ENCODE peak calls at places on chromosome 1, in five cellular contexts. One of them, this sample, is unnamed.

GRCh38 chr1:214808845-214809460 is 206.0 kb downstream of the CENPF start:
- DNase-seq in Panc1: no peak
- DNase-seq in HCT116: peak; percentile 22
- DNase-seq in K562: peak; percentile 12
- DNase-seq in GM12878: no peak
- DNase-seq in this sample: no peak

GRCh38 chr1:119686661-119687060 is 25.1 kb upstream of the PHGDH start:
- DNase-seq in GM12878: no peak
- DNase-seq in HCT116: no peak
- DNase-seq in Panc1: no peak
- DNase-seq in K562: no peak
- DNase-seq in this sample: no peak

GRCh38 chr1:173295995-173296394 is 88.9 kb upstream of the TNFSF4 start:
- DNase-seq in K562: no peak
- DNase-seq in HCT116: no peak
- DNase-seq in GM12878: no peak
- DNase-seq in Panc1: no peak
- DNase-seq in this sample: no peak

GRCh38 chr1:77533660-77534295 is 148.7 kb downstream of the ZZZ3 start:
- DNase-seq in K562: peak; percentile 71
- DNase-seq in GM12878: no peak
- DNase-seq in Panc1: no peak
- DNase-seq in HCT116: peak; percentile 43
- DNase-seq in this sample: peak; percentile 81

GRCh38 chr1:64811131-64811530 is 66.3 kb downstream of the RAVER2 start:
- DNase-seq in K562: no peak
- DNase-seq in GM12878: no peak
- DNase-seq in HCT116: no peak
- DNase-seq in Panc1: no peak
- DNase-seq in this sample: no peak

GRCh38 chr1:52836035-52836434 is 6.5 kb upstream of the ZYG11A start:
- DNase-seq in GM12878: no peak
- DNase-seq in K562: no peak
- DNase-seq in HCT116: no peak
- DNase-seq in Panc1: no peak
- DNase-seq in this sample: no peak

GRCh38 chr1:37123266-37123665 is 89.0 kb upstream of the GRIK3 start:
- DNase-seq in K562: no peak
- DNase-seq in Panc1: no peak
- DNase-seq in HCT116: no peak
- DNase-seq in GM12878: no peak
- DNase-seq in this sample: peak; percentile 47

GRCh38 chr1:147700042-147700711 is 29.9 kb upstream of the ACP6 start:
- DNase-seq in HCT116: peak; percentile 36
- DNase-seq in K562: peak; percentile 50
- DNase-seq in Panc1: no peak
- DNase-seq in GM12878: no peak
- DNase-seq in this sample: peak; percentile 61

GRCh38 chr1:11272544-11272841 is 505 bp upstream of the UBIAD1 start:
- DNase-seq in Panc1: no peak
- DNase-seq in HCT116: no peak
- DNase-seq in K562: no peak
- DNase-seq in GM12878: no peak
- DNase-seq in this sample: no peak

GRCh38 chr1:209651148-209651547 is 1.1 kb downstream of the LAMB3 start:
- DNase-seq in GM12878: no peak
- DNase-seq in Panc1: no peak
- DNase-seq in HCT116: peak; percentile 67
- DNase-seq in K562: peak; percentile 83
- DNase-seq in this sample: no peak

GRCh38 chr1:87620807-87621206 is 292.1 kb downstream of the LMO4 start:
- DNase-seq in HCT116: no peak
- DNase-seq in GM12878: no peak
- DNase-seq in K562: no peak
- DNase-seq in Panc1: no peak
- DNase-seq in this sample: no peak

GRCh38 chr1:19462781-19463180 is 22.6 kb downstream of the CAPZB start:
- DNase-seq in HCT116: no peak
- DNase-seq in GM12878: no peak
- DNase-seq in K562: no peak
- DNase-seq in Panc1: no peak
- DNase-seq in this sample: no peak

GRCh38 chr1:6041432-6042062 is 4.1 kb upstream of the KCNAB2 start:
- DNase-seq in K562: peak; percentile 70
- DNase-seq in GM12878: no peak
- DNase-seq in HCT116: no peak
- DNase-seq in Panc1: no peak
- DNase-seq in this sample: peak; percentile 83
- TF ChIP-seq REST in K562: no peak
- TF ChIP-seq REST in GM12878: no peak
- TF ChIP-seq REST in HCT116: no peak
- TF ChIP-seq REST in Panc1: peak; percentile 47
- TF ChIP-seq REST in this sample: no peak

DNA sequence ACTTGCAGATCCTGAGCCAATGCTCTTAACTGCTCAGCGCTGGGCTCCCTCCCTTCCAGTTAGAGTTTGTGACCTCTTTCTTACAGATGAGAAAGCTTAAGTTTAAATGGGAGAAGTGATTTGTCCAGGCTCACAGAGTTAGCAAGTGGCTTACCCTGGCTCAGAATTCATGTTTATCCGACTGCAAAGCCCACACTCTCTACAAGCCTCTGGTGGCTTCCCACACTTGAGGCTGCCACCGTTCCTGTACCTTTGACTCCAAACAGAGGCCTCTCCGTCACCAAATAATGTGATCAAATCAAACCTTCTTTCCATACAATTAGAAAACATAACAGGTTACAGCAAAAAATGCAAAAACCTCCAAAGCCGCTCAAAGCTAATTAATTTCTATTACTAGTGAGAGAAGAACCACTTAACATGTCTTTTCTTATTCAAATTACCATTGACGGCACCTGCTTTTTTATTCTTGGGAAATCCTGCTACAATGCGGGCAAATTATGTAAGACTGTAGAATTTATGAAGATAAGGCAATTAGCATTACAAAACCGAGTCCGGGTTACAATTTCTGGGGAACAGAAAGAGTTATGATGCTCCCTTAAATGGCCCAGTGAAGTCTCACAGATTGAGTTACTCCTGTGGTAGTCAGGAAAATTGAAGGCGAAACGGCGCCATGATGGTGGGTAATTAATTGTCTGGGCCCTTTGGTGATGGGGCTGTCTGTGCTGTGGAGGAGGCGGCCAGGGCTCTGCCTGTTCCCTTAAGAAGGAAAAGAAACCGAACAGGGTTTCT is 324.3 kb upstream of the POU3F1 start:
- DNase-seq in Panc1: no peak
- DNase-seq in K562: no peak
- DNase-seq in HCT116: no peak
- DNase-seq in GM12878: no peak
- DNase-seq in this sample: no peak
- H3K27ac ChIP-seq in Panc1: no peak overlapping the region
- H3K27ac ChIP-seq in K562: no peak overlapping the region
- H3K27ac ChIP-seq in HCT116: no peak overlapping the region
- H3K27ac ChIP-seq in GM12878: no peak overlapping the region
- H3K27ac ChIP-seq in this sample: no peak overlapping the region

DNA sequence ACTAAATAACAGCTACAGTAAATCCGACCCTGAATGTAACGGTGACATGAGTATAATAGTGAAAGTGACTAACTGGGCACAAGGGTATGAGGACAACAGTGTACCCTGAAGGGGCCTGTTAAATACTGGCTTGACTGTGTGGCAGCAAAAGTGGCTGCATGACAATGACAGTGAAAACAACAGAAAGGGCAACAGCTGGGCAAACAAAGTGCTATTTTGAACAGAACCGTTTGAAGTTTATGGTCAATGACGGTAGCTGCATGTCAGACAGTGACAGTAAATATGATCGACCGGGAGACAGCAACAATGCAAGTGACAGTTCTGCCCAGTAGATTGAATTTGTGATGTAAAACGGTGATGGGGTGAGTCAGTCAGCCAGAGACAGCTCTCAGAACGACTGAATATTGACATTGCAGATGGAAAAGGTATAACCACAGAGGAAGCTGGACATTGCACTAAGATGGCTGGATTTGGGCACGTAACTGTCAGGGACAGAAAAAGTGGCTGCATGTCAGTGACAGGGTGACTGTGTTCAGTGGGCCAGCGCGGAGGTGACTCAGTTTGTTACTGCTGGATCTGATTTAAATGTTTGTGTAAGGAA is 1.1 kb upstream of the ZBTB40 start:
- DNase-seq in K562: no peak
- DNase-seq in GM12878: no peak
- DNase-seq in Panc1: no peak
- DNase-seq in HCT116: no peak
- DNase-seq in this sample: no peak
- TF ChIP-seq SIN3A in K562: no peak
- TF ChIP-seq SIN3A in GM12878: no peak
- TF ChIP-seq SIN3A in Panc1: no peak
- TF ChIP-seq SIN3A in HCT116: no peak
- TF ChIP-seq SIN3A in this sample: no peak

GRCh38 chr1:97943354-97943753 is 22.5 kb upstream of the DPYD start:
- DNase-seq in Panc1: no peak
- DNase-seq in GM12878: no peak
- DNase-seq in HCT116: no peak
- DNase-seq in K562: no peak
- DNase-seq in this sample: peak; percentile 55
- TF ChIP-seq REST in Panc1: no peak
- TF ChIP-seq REST in GM12878: no peak
- TF ChIP-seq REST in HCT116: no peak
- TF ChIP-seq REST in K562: no peak
- TF ChIP-seq REST in this sample: no peak

GRCh38 chr1:91699339-91699970 is 186.5 kb downstream of the TGFBR3 start:
- DNase-seq in K562: no peak
- DNase-seq in Panc1: no peak
- DNase-seq in HCT116: no peak
- DNase-seq in GM12878: no peak
- DNase-seq in this sample: no peak

GRCh38 chr1:91700771-91701493 is 185.0 kb downstream of the TGFBR3 start:
- DNase-seq in K562: no peak
- DNase-seq in GM12878: no peak
- DNase-seq in HCT116: no peak
- DNase-seq in Panc1: no peak
- DNase-seq in this sample: no peak

GRCh38 chr1:91697322-91698260 is 188.4 kb downstream of the TGFBR3 start:
- DNase-seq in Panc1: no peak
- DNase-seq in GM12878: peak; percentile 24
- DNase-seq in K562: no peak
- DNase-seq in HCT116: no peak
- DNase-seq in this sample: no peak

GRCh38 chr1:91701494-91701869 is 184.5 kb downstream of the TGFBR3 start:
- DNase-seq in GM12878: no peak
- DNase-seq in HCT116: no peak
- DNase-seq in Panc1: no peak
- DNase-seq in K562: no peak
- DNase-seq in this sample: no peak

DNA sequence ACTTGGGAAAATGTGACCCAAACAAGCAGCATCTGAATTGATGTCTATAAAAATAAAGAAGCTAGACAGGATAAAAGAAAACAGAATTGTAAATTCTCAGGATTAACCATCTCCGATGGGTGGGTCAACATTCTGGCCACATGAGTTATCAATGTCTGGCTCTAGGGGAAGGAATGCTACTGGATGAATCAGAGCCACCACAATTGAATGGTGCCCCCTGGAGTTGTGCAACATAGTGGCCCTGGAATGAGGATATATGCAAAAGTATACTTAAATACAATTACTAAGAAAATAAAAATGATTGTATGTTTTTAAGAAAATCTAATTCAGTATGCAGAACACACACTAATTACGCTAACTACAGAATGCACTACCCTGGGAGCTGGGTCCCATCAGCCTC is 185.6 kb downstream of the TGFBR3 start:
- DNase-seq in Panc1: no peak
- DNase-seq in K562: no peak
- DNase-seq in GM12878: no peak
- DNase-seq in HCT116: no peak
- DNase-seq in this sample: no peak
- H3K27ac ChIP-seq in Panc1: no peak overlapping the region
- H3K27ac ChIP-seq in K562: no peak overlapping the region
- H3K27ac ChIP-seq in GM12878: no peak overlapping the region
- H3K27ac ChIP-seq in HCT116: no peak overlapping the region
- H3K27ac ChIP-seq in this sample: no peak overlapping the region

DNA sequence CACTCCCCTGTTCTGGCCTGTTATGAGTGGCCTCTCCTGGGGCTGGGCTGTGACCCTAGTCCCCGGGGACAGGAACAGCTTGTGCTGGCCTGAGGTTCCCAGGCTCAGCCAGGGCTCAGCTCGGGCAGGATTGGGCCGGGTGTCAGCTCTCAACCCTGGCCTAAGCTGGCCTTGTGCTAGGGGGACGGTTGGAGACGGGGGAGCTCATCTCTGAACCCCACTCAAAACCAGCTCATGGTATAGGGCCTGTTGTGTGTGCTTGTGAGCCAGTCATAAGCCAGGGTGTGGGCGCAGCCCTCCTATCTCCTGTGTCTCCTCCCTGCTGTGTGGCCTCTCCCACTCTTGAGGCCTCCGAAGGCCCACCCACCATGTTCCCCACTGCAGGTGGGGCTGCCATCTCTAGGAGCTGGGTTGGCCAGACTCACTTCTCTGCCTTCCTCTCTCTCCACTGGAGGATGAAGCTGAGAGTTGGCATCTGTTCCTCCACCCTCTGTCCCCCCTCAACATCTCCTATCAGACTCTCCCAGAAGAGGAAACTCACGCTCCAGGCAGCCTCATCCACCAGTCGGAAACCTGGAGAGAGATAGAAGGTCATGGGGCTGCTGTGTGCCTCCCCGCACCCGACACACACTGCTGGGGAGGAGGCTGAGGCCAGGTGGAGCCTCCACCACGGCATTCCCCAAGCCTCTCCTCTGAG is 1.3 kb downstream of the PEAR1 start:
- DNase-seq in HCT116: no peak
- DNase-seq in K562: peak; percentile 84
- DNase-seq in GM12878: no peak
- DNase-seq in Panc1: no peak
- DNase-seq in this sample: peak; percentile 48
- TF ChIP-seq SIN3A in HCT116: no peak
- TF ChIP-seq SIN3A in K562: no peak
- TF ChIP-seq SIN3A in GM12878: no peak
- TF ChIP-seq SIN3A in Panc1: no peak
- TF ChIP-seq SIN3A in this sample: no peak

GRCh38 chr1:190140644-190141043 is 337.0 kb downstream of the BRINP3 start:
- DNase-seq in K562: no peak
- DNase-seq in Panc1: no peak
- DNase-seq in HCT116: no peak
- DNase-seq in GM12878: no peak
- DNase-seq in this sample: no peak
- TF ChIP-seq REST in K562: no peak
- TF ChIP-seq REST in Panc1: no peak
- TF ChIP-seq REST in HCT116: no peak
- TF ChIP-seq REST in GM12878: no peak
- TF ChIP-seq REST in this sample: no peak

GRCh38 chr1:182113879-182114626 is 52.5 kb upstream of the ZNF648 start:
- DNase-seq in Panc1: no peak
- DNase-seq in GM12878: no peak
- DNase-seq in HCT116: no peak
- DNase-seq in K562: no peak
- DNase-seq in this sample: no peak
- H3K27ac ChIP-seq in Panc1: no peak overlapping the region
- H3K27ac ChIP-seq in GM12878: no peak overlapping the region
- H3K27ac ChIP-seq in HCT116: no peak overlapping the region
- H3K27ac ChIP-seq in K562: no peak overlapping the region
- H3K27ac ChIP-seq in this sample: no peak overlapping the region

This sample was measured in SK-N-SH.